ENCODE peak calls at places on chromosome 21, in five cellular contexts. B is esophagus squamous epithelium; M is GM23248; R is endothelial cell; S is activated CD4-positive, alpha-beta T cell treated with anti-CD3 and anti-CD28 coated beads, Interleukin-2, amount 50 U/mL, for 1 hour. F is an unnamed sample.

GRCh38 chr21:41598561-41599511 is 90.9 kb upstream of the TMPRSS2 start:
- DNase-seq in R (no peak), M (no peak), B (no peak), S (no peak), F (no peak)

GRCh38 chr21:43925609-43926008 is 60.6 kb downstream of the AGPAT3 start:
- DNase-seq in B (no peak), M (no peak), S (no peak), R (no peak), F (peak)

GRCh38 chr21:36030581-36031189 is 29.6 kb downstream of the SETD4 start:
- DNase-seq in M (peak), B (no peak), R (no peak), S (no peak), F (no peak)

GRCh38 chr21:33643658-33644311 is 1.5 kb downstream of the ITSN1 start:
- DNase-seq in B (no peak), S (no peak), R (peak), M (peak), F (no peak)

GRCh38 chr21:41800425-41801186 is 33.8 kb upstream of the RIPK4 start:
- DNase-seq in S (no peak), R (no peak), M (no peak), B (no peak), F (no peak)

GRCh38 chr21:20802201-20802600 is 196.0 kb upstream of the NCAM2 start:
- DNase-seq in M (no peak), R (no peak), S (no peak), B (no peak), F (no peak)

GRCh38 chr21:44529011-44529421 is 11.0 kb downstream of the KRTAP10-1 start:
- DNase-seq in S (no peak), B (no peak), R (no peak), M (no peak), F (no peak)

GRCh38 chr21:25507522-25507921 is 99.8 kb downstream of the MRPL39 start:
- DNase-seq in S (no peak), M (peak), R (no peak), B (no peak), F (no peak)

GRCh38 chr21:44589094-44589493 is 3.2 kb downstream of the KRTAP10-6 start:
- DNase-seq in S (no peak), M (no peak), B (no peak), R (no peak), F (no peak)